ENCODE peak calls at places on chromosomes 12 and 14, in six cellular contexts. One of them, this sample, is unnamed.

GRCh38 chr14:100544506-100545141 is 42.6 kb downstream of the BEGAIN start:
- DNase-seq in progenitor cell of endocrine pancreas: no peak
- DNase-seq in GM06990: no peak
- DNase-seq in AG10803: no peak
- DNase-seq in WTC11: no peak
- DNase-seq in NCI-H510A treated with DMSO at 0.1 percent for 48 hours: no peak
- DNase-seq in this sample: no peak

GRCh38 chr14:91373591-91374245 is 43.9 kb downstream of the CCDC88C start:
- DNase-seq in progenitor cell of endocrine pancreas: no peak
- DNase-seq in GM06990: peak
- DNase-seq in AG10803: no peak
- DNase-seq in WTC11: no peak
- DNase-seq in NCI-H510A treated with DMSO at 0.1 percent for 48 hours: no peak
- DNase-seq in this sample: peak

GRCh38 chr12:54486173-54486867 is 11.2 kb upstream of the NCKAP1L start:
- DNase-seq in progenitor cell of endocrine pancreas: no peak
- DNase-seq in GM06990: peak
- DNase-seq in AG10803: no peak
- DNase-seq in WTC11: no peak
- DNase-seq in NCI-H510A treated with DMSO at 0.1 percent for 48 hours: no peak
- DNase-seq in this sample: no peak

GRCh38 chr12:59736786-59737185 is 141.0 kb downstream of the SLC16A7 start:
- DNase-seq in progenitor cell of endocrine pancreas: no peak
- DNase-seq in GM06990: no peak
- DNase-seq in AG10803: peak
- DNase-seq in WTC11: no peak
- DNase-seq in NCI-H510A treated with DMSO at 0.1 percent for 48 hours: no peak
- DNase-seq in this sample: peak

GRCh38 chr12:133058203-133059125 is 21.2 kb downstream of the ZNF84 start:
- DNase-seq in progenitor cell of endocrine pancreas: no peak
- DNase-seq in GM06990: no peak
- DNase-seq in AG10803: no peak
- DNase-seq in WTC11: no peak
- DNase-seq in NCI-H510A treated with DMSO at 0.1 percent for 48 hours: no peak
- DNase-seq in this sample: no peak

GRCh38 chr12:117472983-117473382 is 111.6 kb upstream of the NOS1 start:
- DNase-seq in progenitor cell of endocrine pancreas: peak
- DNase-seq in GM06990: no peak
- DNase-seq in AG10803: no peak
- DNase-seq in WTC11: peak
- DNase-seq in NCI-H510A treated with DMSO at 0.1 percent for 48 hours: peak
- DNase-seq in this sample: peak

GRCh38 chr12:42587564-42588307 is 1.8 kb downstream of the PRICKLE1 start:
- DNase-seq in progenitor cell of endocrine pancreas: no peak
- DNase-seq in GM06990: no peak
- DNase-seq in AG10803: no peak
- DNase-seq in WTC11: no peak
- DNase-seq in NCI-H510A treated with DMSO at 0.1 percent for 48 hours: no peak
- DNase-seq in this sample: peak

GRCh38 chr12:89354630-89354931 is 2.3 kb upstream of the DUSP6 start:
- DNase-seq in progenitor cell of endocrine pancreas: no peak
- DNase-seq in GM06990: no peak
- DNase-seq in AG10803: no peak
- DNase-seq in WTC11: no peak
- DNase-seq in NCI-H510A treated with DMSO at 0.1 percent for 48 hours: no peak
- DNase-seq in this sample: no peak

GRCh38 chr12:114694436-114695304 is 10.7 kb upstream of the TBX3 start:
- DNase-seq in progenitor cell of endocrine pancreas: no peak
- DNase-seq in GM06990: no peak
- DNase-seq in AG10803: no peak
- DNase-seq in WTC11: no peak
- DNase-seq in NCI-H510A treated with DMSO at 0.1 percent for 48 hours: no peak
- DNase-seq in this sample: no peak

GRCh38 chr12:91690521-91690920 is 455.1 kb downstream of the BTG1 start:
- DNase-seq in progenitor cell of endocrine pancreas: no peak
- DNase-seq in GM06990: no peak
- DNase-seq in AG10803: no peak
- DNase-seq in WTC11: no peak
- DNase-seq in NCI-H510A treated with DMSO at 0.1 percent for 48 hours: no peak
- DNase-seq in this sample: no peak

GRCh38 chr14:102928412-102929348 is 6.2 kb downstream of the AMN start:
- DNase-seq in progenitor cell of endocrine pancreas: peak
- DNase-seq in GM06990: peak
- DNase-seq in AG10803: peak
- DNase-seq in WTC11: peak
- DNase-seq in NCI-H510A treated with DMSO at 0.1 percent for 48 hours: peak
- DNase-seq in this sample: peak

GRCh38 chr12:126160912-126161311 is 1095.7 kb downstream of the AACS start:
- DNase-seq in progenitor cell of endocrine pancreas: no peak
- DNase-seq in GM06990: no peak
- DNase-seq in AG10803: no peak
- DNase-seq in WTC11: no peak
- DNase-seq in NCI-H510A treated with DMSO at 0.1 percent for 48 hours: no peak
- DNase-seq in this sample: no peak

GRCh38 chr12:1605129-1606020 is 11.0 kb upstream of the FBXL14 start:
- DNase-seq in progenitor cell of endocrine pancreas: peak
- DNase-seq in GM06990: peak
- DNase-seq in AG10803: peak
- DNase-seq in WTC11: peak
- DNase-seq in NCI-H510A treated with DMSO at 0.1 percent for 48 hours: peak
- DNase-seq in this sample: peak

GRCh38 chr12:46604684-46605083 is 221.1 kb downstream of the SLC38A4 start:
- DNase-seq in progenitor cell of endocrine pancreas: no peak
- DNase-seq in GM06990: no peak
- DNase-seq in AG10803: no peak
- DNase-seq in WTC11: no peak
- DNase-seq in NCI-H510A treated with DMSO at 0.1 percent for 48 hours: no peak
- DNase-seq in this sample: no peak

GRCh38 chr12:7716391-7716790 is 5.2 kb downstream of the DPPA3 start:
- DNase-seq in progenitor cell of endocrine pancreas: no peak
- DNase-seq in GM06990: no peak
- DNase-seq in AG10803: peak
- DNase-seq in WTC11: no peak
- DNase-seq in NCI-H510A treated with DMSO at 0.1 percent for 48 hours: no peak
- DNase-seq in this sample: no peak

GRCh38 chr12:91361864-91362263 is 179.2 kb upstream of the DCN start:
- DNase-seq in progenitor cell of endocrine pancreas: no peak
- DNase-seq in GM06990: no peak
- DNase-seq in AG10803: peak
- DNase-seq in WTC11: no peak
- DNase-seq in NCI-H510A treated with DMSO at 0.1 percent for 48 hours: peak
- DNase-seq in this sample: no peak

GRCh38 chr12:75661927-75662326 is 150.5 kb upstream of the KRR1 start:
- DNase-seq in progenitor cell of endocrine pancreas: no peak
- DNase-seq in GM06990: no peak
- DNase-seq in AG10803: no peak
- DNase-seq in WTC11: no peak
- DNase-seq in NCI-H510A treated with DMSO at 0.1 percent for 48 hours: no peak
- DNase-seq in this sample: no peak

GRCh38 chr12:31369712-31370521 is 44.0 kb upstream of the SINHCAF start:
- DNase-seq in progenitor cell of endocrine pancreas: no peak
- DNase-seq in GM06990: no peak
- DNase-seq in AG10803: peak
- DNase-seq in WTC11: peak
- DNase-seq in NCI-H510A treated with DMSO at 0.1 percent for 48 hours: peak
- DNase-seq in this sample: no peak

GRCh38 chr14:91167380-91167770 is 53.5 kb downstream of the DGLUCY start:
- DNase-seq in progenitor cell of endocrine pancreas: no peak
- DNase-seq in GM06990: no peak
- DNase-seq in AG10803: no peak
- DNase-seq in WTC11: no peak
- DNase-seq in NCI-H510A treated with DMSO at 0.1 percent for 48 hours: no peak
- DNase-seq in this sample: no peak

GRCh38 chr12:65962921-65963883 is 138.9 kb downstream of the HMGA2 start:
- DNase-seq in progenitor cell of endocrine pancreas: no peak
- DNase-seq in GM06990: no peak
- DNase-seq in AG10803: no peak
- DNase-seq in WTC11: peak
- DNase-seq in NCI-H510A treated with DMSO at 0.1 percent for 48 hours: no peak
- DNase-seq in this sample: peak

GRCh38 chr12:129911437-129912049 is 7.7 kb upstream of the TMEM132D start:
- DNase-seq in progenitor cell of endocrine pancreas: peak
- DNase-seq in GM06990: no peak
- DNase-seq in AG10803: peak
- DNase-seq in WTC11: peak
- DNase-seq in NCI-H510A treated with DMSO at 0.1 percent for 48 hours: peak
- DNase-seq in this sample: peak

GRCh38 chr12:109047081-109047805 is 5.1 kb upstream of the USP30 start:
- DNase-seq in progenitor cell of endocrine pancreas: no peak
- DNase-seq in GM06990: no peak
- DNase-seq in AG10803: peak
- DNase-seq in WTC11: no peak
- DNase-seq in NCI-H510A treated with DMSO at 0.1 percent for 48 hours: no peak
- DNase-seq in this sample: no peak

GRCh38 chr14:56004807-56005579 is 113.2 kb upstream of the PELI2 start:
- DNase-seq in progenitor cell of endocrine pancreas: no peak
- DNase-seq in GM06990: peak
- DNase-seq in AG10803: peak
- DNase-seq in WTC11: no peak
- DNase-seq in NCI-H510A treated with DMSO at 0.1 percent for 48 hours: no peak
- DNase-seq in this sample: no peak

GRCh38 chr14:105855246-105855892 is 329.0 kb downstream of the TMEM121 start:
- DNase-seq in progenitor cell of endocrine pancreas: no peak
- DNase-seq in GM06990: no peak
- DNase-seq in AG10803: no peak
- DNase-seq in WTC11: no peak
- DNase-seq in NCI-H510A treated with DMSO at 0.1 percent for 48 hours: no peak
- DNase-seq in this sample: peak

GRCh38 chr12:85519163-85519562 is 239.1 kb downstream of the ALX1 start:
- DNase-seq in progenitor cell of endocrine pancreas: no peak
- DNase-seq in GM06990: no peak
- DNase-seq in AG10803: no peak
- DNase-seq in WTC11: no peak
- DNase-seq in NCI-H510A treated with DMSO at 0.1 percent for 48 hours: no peak
- DNase-seq in this sample: no peak

GRCh38 chr12:71312767-71313375 is 126.7 kb upstream of the LGR5 start:
- DNase-seq in progenitor cell of endocrine pancreas: no peak
- DNase-seq in GM06990: no peak
- DNase-seq in AG10803: no peak
- DNase-seq in WTC11: no peak
- DNase-seq in NCI-H510A treated with DMSO at 0.1 percent for 48 hours: no peak
- DNase-seq in this sample: no peak

GRCh38 chr12:119788783-119789182 is 88.3 kb downstream of the CIT start:
- DNase-seq in progenitor cell of endocrine pancreas: no peak
- DNase-seq in GM06990: no peak
- DNase-seq in AG10803: peak
- DNase-seq in WTC11: no peak
- DNase-seq in NCI-H510A treated with DMSO at 0.1 percent for 48 hours: no peak
- DNase-seq in this sample: no peak

GRCh38 chr12:27015730-27016076 is 1.5 kb upstream of the TM7SF3 start:
- DNase-seq in progenitor cell of endocrine pancreas: no peak
- DNase-seq in GM06990: peak
- DNase-seq in AG10803: peak
- DNase-seq in WTC11: no peak
- DNase-seq in NCI-H510A treated with DMSO at 0.1 percent for 48 hours: peak
- DNase-seq in this sample: no peak

GRCh38 chr12:123897221-123897620 is 75.4 kb downstream of the CCDC92 start:
- DNase-seq in progenitor cell of endocrine pancreas: no peak
- DNase-seq in GM06990: no peak
- DNase-seq in AG10803: peak
- DNase-seq in WTC11: no peak
- DNase-seq in NCI-H510A treated with DMSO at 0.1 percent for 48 hours: no peak
- DNase-seq in this sample: no peak

GRCh38 chr12:5395443-5396401 is 36.2 kb upstream of the NTF3 start:
- DNase-seq in progenitor cell of endocrine pancreas: no peak
- DNase-seq in GM06990: no peak
- DNase-seq in AG10803: no peak
- DNase-seq in WTC11: no peak
- DNase-seq in NCI-H510A treated with DMSO at 0.1 percent for 48 hours: peak
- DNase-seq in this sample: no peak

GRCh38 chr12:116319851-116320621 is 42.5 kb upstream of the MED13L start:
- DNase-seq in progenitor cell of endocrine pancreas: no peak
- DNase-seq in GM06990: no peak
- DNase-seq in AG10803: peak
- DNase-seq in WTC11: no peak
- DNase-seq in NCI-H510A treated with DMSO at 0.1 percent for 48 hours: no peak
- DNase-seq in this sample: no peak

GRCh38 chr14:77212933-77213656 is 31.5 kb downstream of the TMEM63C start:
- DNase-seq in progenitor cell of endocrine pancreas: peak
- DNase-seq in GM06990: peak
- DNase-seq in AG10803: no peak
- DNase-seq in WTC11: peak
- DNase-seq in NCI-H510A treated with DMSO at 0.1 percent for 48 hours: peak
- DNase-seq in this sample: peak

GRCh38 chr12:63955831-63956685 is 111.6 kb downstream of the SRGAP1 start:
- DNase-seq in progenitor cell of endocrine pancreas: no peak
- DNase-seq in GM06990: no peak
- DNase-seq in AG10803: peak
- DNase-seq in WTC11: no peak
- DNase-seq in NCI-H510A treated with DMSO at 0.1 percent for 48 hours: no peak
- DNase-seq in this sample: no peak

GRCh38 chr12:60394680-60395079 is 798.9 kb downstream of the SLC16A7 start:
- DNase-seq in progenitor cell of endocrine pancreas: no peak
- DNase-seq in GM06990: no peak
- DNase-seq in AG10803: peak
- DNase-seq in WTC11: no peak
- DNase-seq in NCI-H510A treated with DMSO at 0.1 percent for 48 hours: no peak
- DNase-seq in this sample: no peak

GRCh38 chr14:88490168-88490567 is 64.6 kb downstream of the PTPN21 start:
- DNase-seq in progenitor cell of endocrine pancreas: no peak
- DNase-seq in GM06990: no peak
- DNase-seq in AG10803: no peak
- DNase-seq in WTC11: no peak
- DNase-seq in NCI-H510A treated with DMSO at 0.1 percent for 48 hours: no peak
- DNase-seq in this sample: no peak

GRCh38 chr14:90336401-90336800 is 4.7 kb upstream of the NRDE2 start:
- DNase-seq in progenitor cell of endocrine pancreas: no peak
- DNase-seq in GM06990: no peak
- DNase-seq in AG10803: no peak
- DNase-seq in WTC11: no peak
- DNase-seq in NCI-H510A treated with DMSO at 0.1 percent for 48 hours: no peak
- DNase-seq in this sample: no peak